ENCODE peak calls at places on chromosomes 1 and 21, in seven cellular contexts. M is epithelial cell of esophagus, Z is endothelial cell, P is lower lobe of right lung, F is body of pancreas, X is AG09309, Y is GM20000. C is an unnamed sample.

GRCh38 chr1:221419513-221420088 is 322.3 kb downstream of the DUSP10 start:
- DNase-seq in F (peak), X (peak), Z (no peak), Y (no peak), M (peak), P (no peak), C (no peak)

GRCh38 chr21:31078796-31079195 is 40.5 kb upstream of the KRTAP19-8 start:
- DNase-seq in M (no peak), P (no peak), Z (no peak), X (no peak), F (no peak), Y (peak), C (peak)

GRCh38 chr1:244150665-244151064 is 99.6 kb downstream of the ZBTB18 start:
- DNase-seq in X (no peak), Z (no peak), F (no peak), Y (peak), M (no peak), P (no peak), C (no peak)

GRCh38 chr1:114296413-114296812 is 142.7 kb upstream of the SYT6 start:
- DNase-seq in F (no peak), M (no peak), X (no peak), Z (no peak), P (no peak), Y (no peak), C (no peak)

GRCh38 chr21:43574741-43575465 is 84.4 kb downstream of the HSF2BP start:
- DNase-seq in F (no peak), M (no peak), P (peak), X (no peak), Y (no peak), Z (no peak), C (no peak)

GRCh38 chr1:167839009-167839408 is 74.9 kb downstream of the ADCY10 start:
- DNase-seq in Y (no peak), P (no peak), F (no peak), X (no peak), M (peak), Z (no peak), C (no peak)

GRCh38 chr1:206116873-206117150 is 376 bp downstream of the AVPR1B start:
- DNase-seq in Z (no peak), P (no peak), Y (no peak), X (no peak), M (no peak), F (no peak), C (no peak)

GRCh38 chr1:12129624-12130023 is 37.2 kb upstream of the TNFRSF1B start:
- DNase-seq in X (no peak), F (no peak), Z (no peak), M (no peak), P (no peak), Y (no peak), C (no peak)

GRCh38 chr1:47785561-47786271 is 211.5 kb downstream of the TRABD2B start:
- DNase-seq in X (no peak), Y (no peak), F (no peak), M (peak), P (no peak), Z (peak), C (no peak)

GRCh38 chr1:86507935-86508582 is 38.8 kb upstream of the CLCA4 start:
- DNase-seq in Z (peak), P (no peak), X (no peak), F (no peak), M (peak), Y (no peak), C (no peak)

GRCh38 chr1:154843913-154844681 is 26.0 kb downstream of the KCNN3 start:
- DNase-seq in M (no peak), P (no peak), Y (no peak), F (no peak), Z (no peak), X (no peak), C (no peak)

GRCh38 chr21:45551816-45552695 is 9.8 kb upstream of the SLC19A1 start:
- DNase-seq in X (no peak), F (no peak), Y (no peak), M (no peak), P (peak), Z (no peak), C (no peak)

GRCh38 chr1:40185951-40186864 is 25.0 kb downstream of the RLF start:
- DNase-seq in P (no peak), Y (peak), X (no peak), F (no peak), Z (no peak), M (peak), C (peak)

GRCh38 chr1:44946720-44947059 is 39.7 kb downstream of the EIF2B3 start:
- DNase-seq in F (no peak), Z (no peak), P (no peak), Y (no peak), M (no peak), X (no peak), C (no peak)

GRCh38 chr1:117537291-117537920 is 68.4 kb upstream of the TENT5C start:
- DNase-seq in M (peak), P (peak), Z (peak), Y (no peak), F (peak), X (no peak), C (no peak)

GRCh38 chr1:47511825-47512224 is 74.0 kb downstream of the FOXD2 start:
- DNase-seq in M (no peak), F (no peak), P (no peak), X (no peak), Z (no peak), Y (no peak), C (no peak)

GRCh38 chr1:46401964-46402626 is 8.0 kb downstream of the FAAH start:
- DNase-seq in Z (no peak), P (peak), Y (no peak), M (peak), F (peak), X (peak), C (no peak)

GRCh38 chr1:92317836-92318493 is 19.1 kb downstream of the RPAP2 start:
- DNase-seq in F (no peak), P (no peak), Y (no peak), M (no peak), X (no peak), Z (no peak), C (no peak)

GRCh38 chr21:42964561-42965560 is 9.5 kb upstream of the PKNOX1 start:
- DNase-seq in M (no peak), X (no peak), P (no peak), F (no peak), Y (no peak), Z (no peak), C (no peak)

GRCh38 chr1:89701746-89702241 is 68.9 kb downstream of the LRRC8C start:
- DNase-seq in M (no peak), Z (no peak), Y (no peak), F (no peak), P (no peak), X (no peak), C (no peak)

GRCh38 chr1:178548108-178548507 is 35.2 kb downstream of the TEX35 start:
- DNase-seq in Y (no peak), Z (no peak), F (no peak), P (no peak), X (no peak), M (no peak), C (no peak)

GRCh38 chr1:58032621-58033073 is 513.9 kb downstream of the OMA1 start:
- DNase-seq in Z (no peak), F (no peak), X (no peak), M (no peak), P (no peak), Y (no peak), C (no peak)

GRCh38 chr1:183655562-183656075 is 2.5 kb upstream of the APOBEC4 start:
- DNase-seq in Z (peak), X (peak), F (peak), M (peak), Y (peak), P (peak), C (no peak)

GRCh38 chr1:27137022-27137542 is 17.8 kb downstream of the SLC9A1 start:
- DNase-seq in P (peak), Y (peak), Z (no peak), F (peak), M (no peak), X (no peak), C (no peak)

GRCh38 chr1:168121314-168122029 is 15.3 kb downstream of the GPR161 start:
- DNase-seq in Y (no peak), X (peak), P (no peak), Z (no peak), F (peak), M (peak), C (no peak)

GRCh38 chr1:233105225-233105624 is 154.8 kb downstream of the NTPCR start:
- DNase-seq in Y (no peak), F (no peak), X (peak), Z (no peak), M (peak), P (no peak), C (no peak)

GRCh38 chr1:8598060-8598724 is 219.2 kb downstream of the RERE start:
- DNase-seq in Y (no peak), P (no peak), Z (peak), M (peak), F (peak), X (no peak), C (no peak)

GRCh38 chr1:229862017-229862774 is 204.8 kb upstream of the GALNT2 start:
- DNase-seq in X (no peak), F (no peak), M (peak), Z (no peak), P (no peak), Y (no peak), C (no peak)

GRCh38 chr1:233575450-233575849 is 38.5 kb upstream of the KCNK1 start:
- DNase-seq in X (no peak), F (no peak), P (no peak), Z (no peak), Y (no peak), M (no peak), C (no peak)

GRCh38 chr21:45555251-45555556 is 13.0 kb upstream of the SLC19A1 start:
- DNase-seq in M (no peak), F (no peak), Y (no peak), X (no peak), Z (no peak), P (no peak), C (no peak)

GRCh38 chr1:21851430-21852250 is 39.6 kb downstream of the LDLRAD2 start:
- DNase-seq in F (no peak), Z (no peak), X (no peak), M (no peak), Y (no peak), P (no peak), C (no peak)

GRCh38 chr1:203548917-203549708 is 55.2 kb downstream of the OPTC start:
- DNase-seq in M (peak), X (no peak), F (no peak), P (no peak), Z (no peak), Y (no peak), C (no peak)

GRCh38 chr1:26771643-26772321 is 16.0 kb upstream of the PIGV start:
- DNase-seq in F (no peak), P (no peak), Z (no peak), Y (peak), X (peak), M (peak), C (no peak)

GRCh38 chr1:215476541-215476940 is 90.6 kb upstream of the KCTD3 start:
- DNase-seq in M (peak), F (no peak), Z (no peak), X (peak), Y (no peak), P (no peak), C (no peak)

GRCh38 chr21:44986471-44987291 is 46.9 kb downstream of the SLX9 start:
- DNase-seq in F (no peak), P (peak), Z (no peak), M (no peak), X (no peak), Y (no peak), C (no peak)

GRCh38 chr1:147270721-147271120 is 28.2 kb downstream of the CHD1L start:
- DNase-seq in Z (no peak), X (no peak), M (no peak), Y (no peak), P (no peak), F (no peak), C (no peak)

GRCh38 chr1:147267711-147268110 is 25.2 kb downstream of the CHD1L start:
- DNase-seq in X (no peak), M (no peak), Z (no peak), F (no peak), Y (no peak), P (no peak), C (no peak)

GRCh38 chr1:147272042-147272441 is 29.6 kb downstream of the CHD1L start:
- DNase-seq in Z (no peak), Y (no peak), X (no peak), M (no peak), P (no peak), F (no peak), C (no peak)

DNA sequence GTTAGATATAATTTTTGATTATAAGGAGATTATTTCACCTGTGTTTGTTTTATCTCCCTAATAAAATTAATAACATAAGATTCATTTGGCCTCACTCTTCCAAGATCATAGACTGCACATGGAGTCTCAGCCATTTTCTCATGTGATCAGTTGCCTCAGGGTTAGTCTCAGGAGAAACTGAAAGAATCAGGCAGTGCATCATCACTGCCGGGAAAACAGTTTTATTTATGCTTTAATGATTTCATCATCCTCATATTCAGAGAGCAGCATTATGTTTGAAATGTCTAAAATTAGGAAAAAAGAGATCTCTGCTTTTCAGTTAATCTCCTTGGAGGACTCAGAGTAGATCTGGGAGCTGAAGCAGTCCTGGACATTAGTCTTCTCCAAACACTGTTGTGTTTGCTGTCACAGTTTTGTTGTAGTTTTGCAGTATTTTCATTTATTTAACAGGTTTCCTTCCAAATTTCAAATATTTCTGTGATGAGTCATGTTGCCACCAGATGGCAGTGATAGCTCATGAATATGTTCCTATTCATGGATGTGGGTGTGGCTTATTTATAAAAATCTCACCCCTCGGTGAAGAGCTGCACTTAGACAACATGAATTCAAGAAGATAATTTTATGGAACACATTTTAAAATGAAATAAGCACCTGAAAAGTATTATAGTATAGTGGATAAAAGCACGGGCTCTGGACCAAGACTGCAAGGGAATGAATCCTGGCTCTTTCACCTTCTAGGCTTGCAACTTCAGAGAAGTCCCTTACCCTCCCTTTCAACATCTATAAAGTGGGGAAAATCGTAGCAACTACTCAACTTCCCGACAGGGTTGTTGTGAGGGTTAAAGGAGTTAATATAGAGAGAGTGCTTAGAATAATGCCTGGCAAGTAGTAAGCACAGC is 31.2 kb downstream of the CHD1L start:
- DNase-seq in F (peak), M (peak), X (peak), P (no peak), Z (peak), Y (peak), C (peak)
- TF ChIP-seq CTCF in F (no peak), M (peak), X (peak), P (peak), Z (peak), Y (peak), C (peak)

DNA sequence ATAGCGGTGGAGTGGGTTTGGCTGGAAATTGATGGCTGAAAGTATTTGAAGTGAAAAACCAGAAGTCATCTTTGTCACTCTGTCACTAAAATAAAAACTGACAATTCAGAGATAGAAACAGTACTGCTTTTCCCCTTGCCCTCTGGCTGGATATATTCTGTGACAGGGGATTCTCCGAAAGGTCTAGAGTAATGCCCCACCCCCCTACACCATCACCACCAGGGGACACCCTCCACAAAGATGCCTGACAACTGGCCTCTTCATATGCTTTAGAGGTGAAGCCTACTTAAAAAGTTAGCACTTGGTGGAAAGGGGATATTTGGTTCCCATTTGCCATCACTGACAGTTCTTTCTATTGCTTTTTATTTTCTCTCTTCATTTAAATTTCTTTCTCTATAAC is 73.5 kb downstream of the SGIP1 start:
- DNase-seq in P (no peak), M (no peak), X (no peak), Y (peak), F (no peak), Z (no peak), C (no peak)
- TF ChIP-seq CTCF in P (no peak), M (no peak), X (peak), Y (no peak), F (no peak), Z (no peak), C (peak)

DNA sequence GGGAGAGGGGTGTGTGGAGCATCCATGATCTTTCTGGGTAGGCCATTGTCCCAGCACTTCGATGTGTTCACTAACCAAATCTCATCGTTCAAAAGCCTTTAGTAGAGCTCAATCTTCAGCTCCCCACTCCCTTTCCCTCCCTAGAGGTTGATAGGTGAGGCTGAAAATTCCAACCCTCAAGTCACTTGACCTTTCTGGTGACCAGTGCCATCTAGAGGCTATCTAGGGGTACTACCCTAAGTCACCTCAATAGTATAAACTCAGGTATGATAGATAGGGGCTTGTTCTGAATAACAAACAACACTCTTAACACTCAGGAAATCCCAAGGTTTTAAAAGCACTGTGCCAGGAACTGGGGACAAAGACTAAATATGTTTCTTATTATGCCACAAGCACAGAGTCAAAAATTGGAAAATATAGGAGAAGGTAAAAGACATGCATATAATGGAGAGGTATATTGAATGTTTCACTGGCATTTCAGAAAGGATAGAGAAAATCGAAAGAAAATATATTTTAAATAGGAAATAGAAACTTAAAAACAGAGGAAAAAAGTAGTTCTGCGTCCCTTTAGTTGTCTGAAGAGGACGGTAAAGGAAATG is 42.9 kb upstream of the CD53 start:
- DNase-seq in X (no peak), P (no peak), M (peak), Z (peak), F (no peak), Y (peak), C (peak)
- TF ChIP-seq CTCF in X (peak), P (peak), M (peak), Z (peak), F (peak), Y (peak), C (peak)

DNA sequence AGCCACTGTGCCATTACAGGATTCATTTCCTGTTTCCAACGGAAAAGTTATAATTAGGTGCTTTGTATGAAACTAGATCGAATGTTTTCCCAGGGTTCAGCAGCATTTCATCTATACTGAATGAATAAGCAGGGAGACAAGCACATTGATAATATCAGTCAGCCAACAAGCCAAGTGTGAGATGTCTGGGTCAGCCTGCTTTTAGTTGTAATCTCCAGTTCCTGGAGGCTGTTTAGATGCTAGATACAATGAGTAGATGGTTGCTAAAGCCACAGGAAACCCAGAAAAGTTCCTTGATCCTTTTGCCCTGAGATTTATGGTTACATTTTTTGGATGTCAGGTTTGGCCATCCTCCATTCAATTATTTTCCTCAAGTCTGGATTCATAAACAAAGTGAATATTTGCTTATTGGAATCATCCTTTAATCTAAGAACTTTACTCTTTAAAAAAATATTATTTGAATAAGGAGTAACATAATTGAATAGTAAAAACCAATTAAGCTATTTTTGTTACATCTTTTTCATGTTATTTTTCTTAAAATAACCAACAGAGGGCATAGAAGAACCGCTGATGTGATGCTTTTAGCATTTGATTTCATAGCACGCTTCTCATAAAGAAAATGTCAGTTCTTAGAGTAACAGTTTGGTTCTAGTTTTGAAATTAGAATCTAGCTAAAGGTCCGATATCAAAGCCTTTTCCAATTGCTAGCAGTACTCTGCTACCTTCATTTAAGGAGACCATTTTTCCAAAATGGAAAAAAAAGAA is 76.6 kb downstream of the HSPA13 start:
- DNase-seq in M (peak), F (no peak), Y (no peak), Z (no peak), P (no peak), X (no peak), C (no peak)
- TF ChIP-seq CTCF in M (peak), F (no peak), Y (no peak), Z (no peak), P (no peak), X (no peak), C (no peak)

C was measured in GM12864.